ENCODE peak calls at places on chromosomes 1 and 21, in eight cellular contexts. K, P, C, G, J, B, U and Y are unnamed samples. For H3K36me3, the result is how much of the 10 kb centered on the place peaks cover.

GRCh38 chr1:65435987-65436386 is 15.5 kb downstream of the LEPR start:
- DNase-seq in K (no peak), P (no peak), C (no peak), G (no peak), J (no peak), B (no peak), U (no peak), Y (no peak)

GRCh38 chr21:44965251-44966022 is 25.6 kb downstream of the SLX9 start:
- DNase-seq in K (no peak), P (no peak), C (peak), G (no peak), J (no peak), B (no peak), U (peak), Y (peak)

GRCh38 chr1:192067360-192067759 is 90.9 kb upstream of the RGS18 start:
- DNase-seq in K (no peak), P (no peak), C (no peak), G (no peak), J (no peak), B (no peak), U (no peak), Y (no peak)

GRCh38 chr1:5896706-5897105 is 95.5 kb downstream of the NPHP4 start:
- DNase-seq in K (no peak), P (no peak), C (no peak), G (no peak), J (no peak), B (no peak), U (peak), Y (peak)

GRCh38 chr21:33314096-33314495 is 10.7 kb upstream of the IFNAR1 start:
- DNase-seq in K (no peak), P (no peak), C (no peak), G (peak), J (no peak), B (no peak), U (no peak), Y (no peak)

GRCh38 chr1:21762022-21762404 is 20.9 kb downstream of the USP48 start:
- DNase-seq in K (no peak), P (peak), C (no peak), G (no peak), J (no peak), B (no peak), U (no peak), Y (no peak)

GRCh38 chr21:45532826-45533730 is 9.2 kb downstream of the SLC19A1 start:
- DNase-seq in K (no peak), P (no peak), C (no peak), G (no peak), J (peak), B (peak), U (peak), Y (no peak)

GRCh38 chr21:41932191-41932575 is 21.6 kb downstream of the C2CD2 start:
- DNase-seq in K (peak), P (no peak), C (no peak), G (peak), J (peak), B (no peak), U (no peak), Y (no peak)

GRCh38 chr21:43712268-43712942 is 6.5 kb upstream of the PDXK start:
- DNase-seq in K (peak), P (no peak), C (no peak), G (peak), J (peak), B (peak), U (peak), Y (peak)

GRCh38 chr1:7346070-7346596 is 425.0 kb upstream of the VAMP3 start:
- DNase-seq in K (no peak), P (no peak), C (no peak), G (no peak), J (no peak), B (no peak), U (no peak), Y (peak)

GRCh38 chr1:27614625-27615344 is 10.8 kb upstream of the AHDC1 start:
- DNase-seq in K (peak), P (no peak), C (no peak), G (no peak), J (no peak), B (no peak), U (no peak), Y (peak)

GRCh38 chr1:24955161-24955560 is 25.1 kb upstream of the RUNX3 start:
- DNase-seq in K (no peak), P (no peak), C (no peak), G (peak), J (no peak), B (peak), U (no peak), Y (no peak)

GRCh38 chr1:244209955-244210354 is 158.9 kb downstream of the ZBTB18 start:
- DNase-seq in K (no peak), P (no peak), C (no peak), G (no peak), J (no peak), B (no peak), U (no peak), Y (no peak)

GRCh38 chr1:11248169-11248568 is 14.2 kb downstream of the MTOR start:
- DNase-seq in K (no peak), P (no peak), C (no peak), G (no peak), J (no peak), B (no peak), U (no peak), Y (peak)

DNA sequence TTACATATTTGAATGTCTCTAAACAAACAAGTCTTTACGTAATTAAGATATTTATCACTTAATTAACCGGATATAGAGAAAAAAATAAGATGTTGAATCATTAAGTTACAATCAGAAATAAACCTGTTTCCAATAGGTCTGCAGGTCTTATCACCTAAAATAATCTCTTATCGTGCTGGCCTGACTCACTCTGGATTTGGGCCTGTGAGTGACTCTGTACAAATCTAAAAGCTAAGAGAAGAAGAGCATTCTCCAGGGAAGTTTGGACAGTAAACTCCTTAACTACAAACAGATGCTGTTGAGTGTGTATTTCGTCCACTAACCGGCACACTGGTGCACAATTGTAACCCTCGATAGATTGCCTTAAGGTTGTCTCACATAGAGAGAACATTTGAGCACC is 25.3 kb downstream of the CEP104 start:
- DNase-seq in K (no peak), P (no peak), C (no peak), G (no peak), J (peak), B (no peak), U (no peak), Y (no peak)
- H3K36me3 ChIP-seq in K (half or more), P (under half), C (half or more), G (under half), J (half or more), B (under half), U (half or more), Y (under half)

DNA sequence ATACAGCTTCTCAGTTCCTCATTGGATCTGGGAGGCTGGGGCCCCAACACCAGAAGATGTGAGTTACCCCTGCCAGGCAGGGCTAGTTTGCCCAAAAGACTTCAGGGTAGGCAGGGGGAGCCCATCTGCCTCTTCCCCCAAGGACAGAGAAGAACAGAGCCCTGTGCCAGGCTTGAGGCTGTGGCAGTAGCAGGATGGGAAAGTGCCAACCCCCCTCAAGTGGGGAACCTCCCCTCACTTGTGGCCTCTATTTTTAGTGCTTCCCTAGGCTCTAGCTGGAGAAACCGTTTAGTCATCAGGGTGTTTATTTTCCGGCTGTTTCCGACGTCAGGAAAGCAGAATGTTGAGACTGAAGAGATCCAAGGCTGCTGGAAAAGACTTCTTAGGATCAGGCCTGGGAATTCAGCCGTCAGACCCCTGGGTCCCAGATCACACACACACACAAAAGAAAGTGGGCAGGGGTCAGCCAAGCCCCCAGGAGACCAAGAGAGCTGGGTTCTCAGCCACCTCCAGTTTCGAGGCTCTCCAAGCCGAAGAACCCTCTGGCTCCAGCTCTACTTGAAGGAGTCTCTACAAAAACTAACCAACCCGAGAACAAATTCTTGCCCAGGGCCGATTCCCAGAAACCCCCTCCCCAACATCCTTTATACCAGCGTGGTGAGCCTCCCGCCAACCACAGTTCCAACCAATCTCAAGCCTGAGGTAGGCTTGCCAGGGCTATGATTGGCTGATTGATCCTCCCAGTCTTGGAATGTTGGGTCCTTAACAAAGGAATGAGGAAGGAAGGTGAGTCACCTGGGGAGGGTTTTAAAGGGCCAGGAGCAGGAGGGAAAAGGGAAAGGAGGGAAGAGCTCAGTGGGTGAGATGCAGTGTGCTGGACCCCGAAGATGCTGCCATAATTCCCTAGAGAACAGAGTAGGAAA is 2.4 kb upstream of the MEF2D start:
- DNase-seq in K (peak), P (no peak), C (peak), G (peak), J (peak), B (peak), U (peak), Y (peak)
- H3K4me3 ChIP-seq in K (no peak), P (no peak), C (peak), G (no peak), J (no peak), B (no peak), U (peak), Y (peak)

GRCh38 chr1:19191811-19192210 is 18.3 kb downstream of the UBR4 start:
- DNase-seq in K (no peak), P (no peak), C (no peak), G (no peak), J (no peak), B (no peak), U (no peak), Y (no peak)
- H3K36me3 ChIP-seq in K (half or more), P (under half), C (under half), G (under half), J (half or more), B (under half), U (half or more), Y (under half)

GRCh38 chr1:45864124-45864721 is 60.8 kb downstream of the MAST2 start:
- DNase-seq in K (no peak), P (no peak), C (no peak), G (peak), J (no peak), B (no peak), U (no peak), Y (no peak)

GRCh38 chr1:45862008-45862407 is 58.6 kb downstream of the MAST2 start:
- DNase-seq in K (no peak), P (no peak), C (no peak), G (no peak), J (no peak), B (no peak), U (no peak), Y (no peak)

GRCh38 chr1:45867697-45868346 is 64.4 kb downstream of the MAST2 start:
- DNase-seq in K (no peak), P (no peak), C (no peak), G (no peak), J (no peak), B (no peak), U (no peak), Y (no peak)

GRCh38 chr1:45863117-45863670 is 59.8 kb downstream of the MAST2 start:
- DNase-seq in K (no peak), P (no peak), C (no peak), G (no peak), J (no peak), B (no peak), U (no peak), Y (no peak)

DNA sequence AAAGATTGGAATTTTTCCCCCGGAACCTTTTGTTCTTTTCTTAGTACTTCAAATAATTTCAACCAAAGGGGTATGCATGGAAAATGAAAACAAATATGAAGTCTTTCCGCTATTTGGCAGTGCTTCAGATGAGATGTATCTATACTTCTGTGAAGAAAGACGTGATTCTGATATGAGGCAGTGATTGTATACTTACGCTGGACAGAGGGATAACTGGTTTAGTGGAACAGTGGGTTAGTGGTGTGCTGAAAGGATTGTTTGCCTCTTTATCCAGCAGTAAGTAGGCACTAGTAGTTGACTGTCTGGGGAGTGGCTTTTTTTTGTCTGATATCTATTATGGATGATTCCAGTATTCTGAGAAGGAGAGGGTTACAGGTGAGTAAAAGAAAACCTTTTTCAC is 61.4 kb downstream of the MAST2 start:
- DNase-seq in K (no peak), P (no peak), C (no peak), G (peak), J (no peak), B (no peak), U (no peak), Y (no peak)
- H3K4me3 ChIP-seq in K (no peak), P (no peak), C (peak), G (no peak), J (no peak), B (no peak), U (peak), Y (no peak)

GRCh38 chr1:39572379-39573096 is 4.1 kb downstream of the PABPC4 start:
- DNase-seq in K (no peak), P (no peak), C (no peak), G (no peak), J (no peak), B (no peak), U (no peak), Y (peak)

GRCh38 chr1:39571178-39571483 is 5.5 kb downstream of the PABPC4 start:
- DNase-seq in K (no peak), P (no peak), C (no peak), G (no peak), J (no peak), B (no peak), U (no peak), Y (no peak)

GRCh38 chr1:39574646-39575045 is 1.9 kb downstream of the PABPC4 start:
- DNase-seq in K (no peak), P (no peak), C (no peak), G (peak), J (peak), B (peak), U (no peak), Y (peak)

GRCh38 chr1:39573736-39574624 is 2.6 kb downstream of the PABPC4 start:
- DNase-seq in K (no peak), P (no peak), C (no peak), G (peak), J (peak), B (no peak), U (no peak), Y (no peak)

DNA sequence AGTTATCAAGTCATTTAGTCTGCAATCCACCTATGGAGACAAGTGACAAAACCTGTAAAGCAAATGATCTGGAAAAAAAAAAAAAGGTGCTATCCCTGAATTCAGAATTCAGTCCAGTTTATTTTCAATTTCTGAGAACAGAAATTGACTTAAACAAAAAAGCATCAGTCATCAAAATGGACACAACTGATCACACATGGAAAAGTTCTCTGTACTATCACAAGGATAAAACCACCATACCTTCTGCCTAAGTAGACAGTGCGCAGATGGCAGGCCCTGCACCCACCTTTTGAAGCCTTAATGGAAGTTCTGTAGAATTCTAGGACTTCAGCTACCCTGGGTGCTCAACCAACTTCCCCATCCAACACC is 3.5 kb downstream of the PABPC4 start:
- DNase-seq in K (no peak), P (no peak), C (no peak), G (no peak), J (no peak), B (no peak), U (no peak), Y (no peak)
- H3K36me3 ChIP-seq in K (half or more), P (under half), C (under half), G (half or more), J (under half), B (under half), U (half or more), Y (half or more)

GRCh38 chr1:114154146-114154962 is 685 bp upstream of the SYT6 start:
- DNase-seq in K (peak), P (no peak), C (no peak), G (no peak), J (no peak), B (no peak), U (peak), Y (peak)

GRCh38 chr1:114153621-114154145 is at the start of gene SYT6:
- DNase-seq in K (no peak), P (no peak), C (no peak), G (no peak), J (no peak), B (no peak), U (no peak), Y (peak)

GRCh38 chr1:114154963-114155322 is 1.3 kb upstream of the SYT6 start:
- DNase-seq in K (no peak), P (no peak), C (no peak), G (peak), J (peak), B (no peak), U (no peak), Y (peak)

GRCh38 chr1:114152211-114153050 is 1.2 kb downstream of the SYT6 start:
- DNase-seq in K (no peak), P (no peak), C (peak), G (peak), J (peak), B (no peak), U (peak), Y (peak)

DNA sequence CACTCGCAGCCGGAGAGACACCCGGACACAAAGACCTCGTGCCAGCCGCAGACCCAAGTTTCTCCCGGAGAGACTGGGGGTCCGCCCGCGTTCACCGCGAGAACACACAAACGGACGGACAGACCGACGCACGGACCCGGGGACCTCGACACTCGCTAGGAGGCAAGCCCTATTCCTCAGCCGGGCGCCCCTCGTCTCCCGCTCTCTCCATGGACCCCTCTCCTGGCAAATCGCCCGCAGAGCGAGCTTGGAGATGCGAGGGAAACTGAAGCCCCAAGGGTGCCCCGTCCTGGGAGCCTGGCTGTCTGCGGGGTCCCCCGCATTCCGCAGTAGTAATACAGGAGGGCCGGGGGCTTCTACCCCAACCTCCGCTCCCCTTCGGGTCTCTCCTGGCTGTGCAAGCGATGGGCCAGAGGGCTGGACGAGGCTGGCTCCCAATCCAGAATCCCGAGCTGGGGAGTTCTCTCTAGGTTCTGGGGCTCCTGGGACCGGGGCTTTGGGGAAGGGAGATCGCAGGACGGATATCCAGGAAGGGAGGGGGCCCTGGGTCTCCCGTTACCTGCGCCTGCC is 533 bp downstream of the SYT6 start:
- DNase-seq in K (no peak), P (no peak), C (peak), G (no peak), J (peak), B (no peak), U (peak), Y (no peak)
- H3K4me3 ChIP-seq in K (no peak), P (no peak), C (peak), G (no peak), J (no peak), B (peak), U (peak), Y (peak)

GRCh38 chr1:119631086-119631432 is 17.0 kb downstream of the ZNF697 start:
- DNase-seq in K (no peak), P (no peak), C (no peak), G (no peak), J (no peak), B (no peak), U (no peak), Y (no peak)
- H3K36me3 ChIP-seq in K (under half), P (under half), C (under half), G (under half), J (under half), B (under half), U (under half), Y (under half)

DNA sequence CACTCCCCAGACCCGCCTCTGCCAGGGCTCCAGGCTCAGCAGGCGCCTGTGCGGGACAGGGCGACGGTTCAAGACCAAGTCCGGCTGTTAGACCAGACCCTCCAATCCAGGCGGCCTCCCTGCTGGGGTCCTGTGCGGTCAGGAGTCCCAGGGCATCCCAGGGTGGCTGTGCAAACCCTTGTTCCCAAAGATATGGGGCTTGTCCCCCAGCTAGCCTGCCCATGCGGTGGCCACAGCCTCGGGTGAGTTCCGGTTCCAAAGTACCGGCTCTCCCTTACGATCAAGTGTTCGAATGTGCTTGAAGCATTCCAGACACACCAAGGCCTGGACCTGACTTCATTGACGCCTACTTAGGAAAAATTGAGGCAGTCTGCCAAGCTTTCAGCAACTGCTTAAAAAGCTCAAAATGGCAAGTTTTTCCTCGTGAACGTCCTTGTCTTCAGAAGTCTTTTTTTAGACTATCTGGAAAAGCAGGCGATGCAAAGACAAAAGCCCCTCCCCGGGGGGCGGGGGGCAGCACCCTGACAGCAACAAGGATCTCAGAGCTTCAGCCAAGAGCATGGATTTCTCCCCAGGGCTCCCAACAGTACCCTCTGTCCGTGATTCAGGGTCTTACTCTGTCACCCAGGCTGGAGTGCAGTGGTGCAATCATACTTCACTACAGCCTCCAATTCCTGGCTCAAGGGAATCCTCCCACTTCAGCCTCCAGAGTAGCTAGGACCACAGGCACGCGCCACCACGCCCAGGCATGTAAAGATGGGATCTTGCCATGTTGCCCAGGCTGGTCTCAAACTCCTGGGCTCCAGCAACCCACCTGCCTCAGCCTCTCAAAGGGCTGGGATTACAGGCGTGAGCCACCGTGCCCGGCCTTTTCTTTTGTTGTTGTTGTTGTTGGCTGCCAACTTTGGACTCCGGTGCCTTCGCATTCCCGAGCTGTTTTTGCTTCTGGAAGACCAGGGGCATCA is 2.3 kb downstream of the FAAP20 start:
- DNase-seq in K (no peak), P (no peak), C (no peak), G (no peak), J (peak), B (no peak), U (no peak), Y (no peak)
- H3K4me3 ChIP-seq in K (no peak), P (no peak), C (no peak), G (no peak), J (no peak), B (no peak), U (no peak), Y (no peak)